ENCODE peak calls at places on chromosomes 2 and 18, in seven cellular contexts. Y, J, M, N, L, F and W are unnamed samples.

GRCh38 chr2:128780434-128781080 is 461.9 kb upstream of the HS6ST1 start:
- DNase-seq in J (no peak), F (no peak), N (no peak), M (no peak), Y (no peak), L (no peak), W (no peak)

GRCh38 chr2:53987336-53987921 is 16.6 kb upstream of the PSME4 start:
- DNase-seq in N (peak), M (no peak), Y (peak), L (no peak), F (no peak), J (no peak), W (peak)

GRCh38 chr2:203650860-203651613 is 55.4 kb upstream of the CD28 start:
- DNase-seq in L (peak), F (no peak), Y (peak), J (peak), N (peak), M (no peak), W (peak)

GRCh38 chr2:38146302-38146916 is 70.5 kb upstream of the CYP1B1 start:
- DNase-seq in N (peak), F (no peak), J (no peak), Y (peak), M (no peak), L (peak), W (peak)

GRCh38 chr2:109676346-109676897 is 62.3 kb downstream of the SOWAHC start:
- DNase-seq in J (no peak), L (no peak), Y (no peak), N (no peak), F (no peak), M (no peak), W (no peak)

GRCh38 chr2:222791946-222792649 is 68.7 kb upstream of the ACSL3 start:
- DNase-seq in L (peak), F (no peak), J (peak), M (peak), Y (no peak), N (peak), W (no peak)

GRCh38 chr18:63025251-63025710 is 294.3 kb downstream of the BCL2 start:
- DNase-seq in M (peak), N (peak), J (peak), F (no peak), Y (peak), L (peak), W (no peak)

GRCh38 chr2:24919977-24920812 is at the start of gene ADCY3:
- DNase-seq in J (peak), M (peak), Y (peak), L (no peak), N (no peak), F (peak), W (no peak)

GRCh38 chr18:8559612-8560011 is 49.6 kb upstream of the RAB12 start:
- DNase-seq in F (no peak), N (peak), M (no peak), L (no peak), Y (no peak), J (no peak), W (no peak)

GRCh38 chr2:199850718-199851498 is at the start of gene FTCDNL1:
- DNase-seq in F (peak), N (peak), M (peak), L (peak), J (peak), Y (peak), W (peak)

GRCh38 chr18:45588831-45589558 is 26.3 kb upstream of the SLC14A2 start:
- DNase-seq in J (no peak), L (no peak), N (peak), M (no peak), Y (peak), F (no peak), W (peak)

GRCh38 chr2:161159829-161160225 is 401 bp upstream of the TANK start:
- DNase-seq in F (no peak), J (no peak), Y (no peak), M (no peak), N (no peak), L (no peak), W (no peak)

GRCh38 chr2:45074713-45075112 is 65.5 kb upstream of the SIX2 start:
- DNase-seq in F (no peak), J (no peak), L (no peak), N (no peak), Y (no peak), M (no peak), W (no peak)

GRCh38 chr2:128642316-128642715 is 323.6 kb upstream of the HS6ST1 start:
- DNase-seq in J (no peak), N (no peak), M (no peak), L (no peak), Y (no peak), F (no peak), W (no peak)

GRCh38 chr2:162241571-162241970 is 1.7 kb downstream of the FAP start:
- DNase-seq in J (no peak), L (no peak), N (no peak), F (no peak), Y (no peak), M (no peak), W (no peak)

GRCh38 chr2:111919794-111920608 is 21.6 kb downstream of the MERTK start:
- DNase-seq in Y (peak), L (no peak), M (no peak), N (peak), J (peak), F (no peak), W (peak)

GRCh38 chr2:241734467-241735208 is at the start of gene D2HGDH:
- DNase-seq in Y (peak), J (peak), N (peak), M (peak), F (peak), L (peak), W (peak)

GRCh38 chr2:238884812-238885408 is 37.0 kb downstream of the TWIST2 start:
- DNase-seq in J (no peak), F (no peak), N (no peak), M (no peak), Y (no peak), L (no peak), W (no peak)

GRCh38 chr2:177282101-177282573 is 17.6 kb upstream of the NFE2L2 start:
- DNase-seq in Y (peak), N (peak), J (no peak), F (no peak), M (no peak), L (peak), W (peak)

GRCh38 chr18:75208836-75209128 is 157 bp downstream of the PTGR3 start:
- DNase-seq in F (no peak), N (no peak), L (no peak), M (no peak), J (no peak), Y (no peak), W (no peak)

GRCh38 chr2:170221317-170222288 is 43.7 kb downstream of the MYO3B start:
- DNase-seq in N (peak), J (no peak), L (peak), M (no peak), Y (peak), F (no peak), W (peak)

GRCh38 chr18:69958422-69958821 is 10.7 kb upstream of the CD226 start:
- DNase-seq in N (no peak), J (no peak), L (no peak), Y (no peak), F (no peak), M (no peak), W (no peak)

GRCh38 chr2:31945572-31945935 is 65.3 kb downstream of the MEMO1 start:
- DNase-seq in F (no peak), N (no peak), L (no peak), Y (peak), M (no peak), J (no peak), W (no peak)

GRCh38 chr2:160747771-160748170 is 254.2 kb upstream of the RBMS1 start:
- DNase-seq in N (peak), J (no peak), M (no peak), L (no peak), Y (peak), F (no peak), W (peak)

GRCh38 chr2:230505162-230505561 is 89.2 kb downstream of the SP100 start:
- DNase-seq in N (no peak), M (no peak), J (no peak), L (no peak), F (no peak), Y (no peak), W (no peak)

GRCh38 chr18:78814321-78814720 is 165.3 kb upstream of the SALL3 start:
- DNase-seq in F (no peak), Y (no peak), N (no peak), L (no peak), M (no peak), J (no peak), W (no peak)

GRCh38 chr2:38013158-38013752 is 62.7 kb downstream of the CYP1B1 start:
- DNase-seq in Y (peak), L (no peak), F (no peak), J (no peak), N (peak), M (no peak), W (peak)

GRCh38 chr2:111617804-111618576 is 266.0 kb downstream of the ANAPC1 start:
- DNase-seq in N (no peak), M (no peak), L (no peak), Y (peak), F (no peak), J (peak), W (no peak)